ENCODE peak calls at places on chromosomes 16 and 17, in eight cellular contexts. B is globus pallidus, F is NCI-H1092 treated with DMSO at 0.1 percent for 48 hours, W is foreskin fibroblast, N is HEK293T, S is activated B cell treated with CpG ODN at 0.5 μM for 24 hours, V is NB4, X is epithelial cell of esophagus. Z is an unnamed sample.

GRCh38 chr16:10929853-10930754 is 12.2 kb downstream of the DEXI start:
- DNase-seq in W (no peak), S (no peak), B (no peak), X (no peak), V (no peak), N (no peak), F (peak), Z (no peak)

GRCh38 chr17:44998646-44999045 is 30.5 kb upstream of the C1QL1 start:
- DNase-seq in B (no peak), N (no peak), S (no peak), F (no peak), V (no peak), W (no peak), X (no peak), Z (no peak)

GRCh38 chr17:83170571-83171260 is 91.3 kb downstream of the METRNL start:
- DNase-seq in F (no peak), V (no peak), X (no peak), S (no peak), W (no peak), B (no peak), N (no peak), Z (no peak)

GRCh38 chr17:78648293-78648692 is 71.1 kb upstream of the DNAH17 start:
- DNase-seq in V (no peak), S (no peak), F (no peak), X (no peak), N (no peak), B (no peak), W (no peak), Z (no peak)

GRCh38 chr16:55756963-55757362 is 75.9 kb downstream of the CES1 start:
- DNase-seq in W (peak), X (no peak), V (peak), N (no peak), F (no peak), S (no peak), B (no peak), Z (no peak)

GRCh38 chr17:64982139-64982802 is 63.0 kb upstream of the LRRC37A3 start:
- DNase-seq in V (no peak), N (no peak), F (no peak), S (no peak), X (no peak), W (peak), B (no peak), Z (no peak)

GRCh38 chr16:7319514-7319913 is 13.1 kb upstream of the RBFOX1 start:
- DNase-seq in S (no peak), B (no peak), N (no peak), W (no peak), V (no peak), F (no peak), X (no peak), Z (no peak)

GRCh38 chr17:69130627-69131293 is 10.9 kb downstream of the ABCA6 start:
- DNase-seq in W (no peak), V (no peak), F (no peak), S (no peak), N (no peak), B (no peak), X (no peak), Z (no peak)

GRCh38 chr16:80997139-80997798 is 9.4 kb downstream of the CMC2 start:
- DNase-seq in B (no peak), N (no peak), X (no peak), V (no peak), S (no peak), W (no peak), F (no peak), Z (no peak)

GRCh38 chr16:16143038-16143763 is 80.1 kb downstream of the ABCC6 start:
- DNase-seq in N (peak), B (no peak), X (peak), F (no peak), S (no peak), W (peak), V (peak), Z (no peak)

GRCh38 chr17:27778193-27778592 is 22.1 kb downstream of the NOS2 start:
- DNase-seq in W (no peak), X (peak), S (no peak), B (no peak), F (no peak), V (no peak), N (no peak), Z (no peak)

GRCh38 chr17:9050801-9051401 is 29.6 kb downstream of the NTN1 start:
- DNase-seq in V (no peak), F (no peak), W (no peak), X (peak), B (no peak), S (no peak), N (no peak), Z (no peak)

GRCh38 chr17:61380217-61380835 is 19.3 kb upstream of the TBX2 start:
- DNase-seq in W (no peak), X (no peak), B (no peak), F (no peak), N (no peak), V (no peak), S (no peak), Z (no peak)

GRCh38 chr17:28018439-28019070 is 23.9 kb upstream of the NLK start:
- DNase-seq in V (no peak), F (no peak), S (no peak), W (peak), B (no peak), X (peak), N (no peak), Z (no peak)

GRCh38 chr17:62700964-62701705 is 73.7 kb downstream of the MRC2 start:
- DNase-seq in V (no peak), N (no peak), X (no peak), B (no peak), S (no peak), W (no peak), F (no peak), Z (no peak)

Z was measured in caudate nucleus.